ENCODE peak calls at places on chromosomes 6 and 20, in six cellular contexts. Q, I, N, B, F and D are unnamed samples.

GRCh38 chr6:12291785-12292604 is 1.8 kb downstream of the EDN1 start:
- DNase-seq in Q (peak; percentile 55), I (no peak), N (no peak), B (peak; percentile 52), F (peak; percentile 55), D (peak; percentile 29)

GRCh38 chr6:75098709-75099108 is 107.1 kb downstream of the COL12A1 start:
- DNase-seq in Q (peak; percentile 37), I (peak; percentile 86), N (peak; percentile 82), B (peak; percentile 43), F (peak; percentile 68), D (peak; percentile 89)

GRCh38 chr6:15017251-15017650 is 228.6 kb upstream of the JARID2 start:
- DNase-seq in Q (peak; percentile 14), I (no peak), N (no peak), B (no peak), F (peak; percentile 14), D (no peak)

GRCh38 chr20:56625837-56626236 is 3.3 kb upstream of the TFAP2C start:
- DNase-seq in Q (no peak), I (no peak), N (no peak), B (no peak), F (no peak), D (no peak)

GRCh38 chr6:43724914-43725642 is 37.5 kb upstream of the MRPS18A start:
- DNase-seq in Q (peak; percentile 66), I (peak; percentile 59), N (peak; percentile 90), B (peak; percentile 92), F (peak; percentile 90), D (no peak)

GRCh38 chr6:133184798-133185380 is 56.3 kb upstream of the EYA4 start:
- DNase-seq in Q (no peak), I (no peak), N (no peak), B (no peak), F (peak; percentile 34), D (no peak)

GRCh38 chr6:128367437-128367836 is 153.0 kb downstream of the PTPRK start:
- DNase-seq in Q (no peak), I (no peak), N (no peak), B (no peak), F (peak; percentile 26), D (no peak)

GRCh38 chr20:55067158-55067825 is 591.9 kb downstream of the DOK5 start:
- DNase-seq in Q (no peak), I (no peak), N (no peak), B (no peak), F (no peak), D (no peak)

GRCh38 chr6:5359413-5359812 is 98.1 kb downstream of the FARS2 start:
- DNase-seq in Q (peak; percentile 10), I (no peak), N (no peak), B (no peak), F (no peak), D (no peak)

GRCh38 chr20:16395366-16395765 is 177.9 kb downstream of the KIF16B start:
- DNase-seq in Q (no peak), I (no peak), N (no peak), B (no peak), F (no peak), D (no peak)

GRCh38 chr6:93721386-93722048 is 302.2 kb upstream of the EPHA7 start:
- DNase-seq in Q (no peak), I (no peak), N (no peak), B (no peak), F (no peak), D (no peak)

GRCh38 chr6:117072134-117072533 is 193.2 kb upstream of the VGLL2 start:
- DNase-seq in Q (peak; percentile 9), I (no peak), N (no peak), B (no peak), F (peak; percentile 37), D (no peak)

GRCh38 chr20:8043687-8044278 is 24.2 kb upstream of the TMX4 start:
- DNase-seq in Q (no peak), I (no peak), N (peak; percentile 68), B (peak; percentile 28), F (peak; percentile 70), D (peak; percentile 13)

GRCh38 chr20:40434122-40434521 is 254.9 kb downstream of the MAFB start:
- DNase-seq in Q (no peak), I (no peak), N (no peak), B (no peak), F (no peak), D (no peak)

GRCh38 chr6:44076016-44076365 is 51.3 kb downstream of the MRPL14 start:
- DNase-seq in Q (no peak), I (no peak), N (no peak), B (no peak), F (no peak), D (no peak)

GRCh38 chr20:40103420-40103819 is 585.6 kb downstream of the MAFB start:
- DNase-seq in Q (no peak), I (no peak), N (peak; percentile 17), B (no peak), F (no peak), D (no peak)

GRCh38 chr20:1825492-1825891 is 69.7 kb upstream of the SIRPA start:
- DNase-seq in Q (no peak), I (no peak), N (no peak), B (no peak), F (peak; percentile 71), D (no peak)

GRCh38 chr20:6231551-6231950 is 108.7 kb upstream of the FERMT1 start:
- DNase-seq in Q (no peak), I (no peak), N (no peak), B (no peak), F (peak; percentile 57), D (peak; percentile 2)

GRCh38 chr6:113089056-113089455 is 741.9 kb downstream of the RFPL4B start:
- DNase-seq in Q (no peak), I (no peak), N (no peak), B (no peak), F (no peak), D (no peak)

GRCh38 chr6:166490671-166491500 is 95.6 kb downstream of the RAMACL start:
- DNase-seq in Q (peak; percentile 4), I (no peak), N (no peak), B (peak; percentile 52), F (peak; percentile 33), D (no peak)

GRCh38 chr20:19115581-19115980 is 96.9 kb upstream of the SLC24A3 start:
- DNase-seq in Q (no peak), I (no peak), N (no peak), B (no peak), F (no peak), D (no peak)

GRCh38 chr6:13952101-13952500 is 27.3 kb downstream of the RNF182 start:
- DNase-seq in Q (no peak), I (no peak), N (no peak), B (no peak), F (no peak), D (no peak)

GRCh38 chr6:134420638-134421181 is 102.8 kb upstream of the SGK1 start:
- DNase-seq in Q (no peak), I (no peak), N (no peak), B (no peak), F (peak; percentile 89), D (peak; percentile 69)

GRCh38 chr20:63946986-63947637 is 9.1 kb downstream of the UCKL1 start:
- DNase-seq in Q (no peak), I (no peak), N (no peak), B (no peak), F (no peak), D (no peak)

GRCh38 chr6:155186052-155186658 is 77.7 kb upstream of the CLDN20 start:
- DNase-seq in Q (no peak), I (no peak), N (no peak), B (no peak), F (peak; percentile 10), D (no peak)

GRCh38 chr6:88636871-88637270 is 326.5 kb downstream of the RNGTT start:
- DNase-seq in Q (no peak), I (no peak), N (no peak), B (no peak), F (no peak), D (no peak)

GRCh38 chr6:88631830-88632229 is 331.6 kb downstream of the RNGTT start:
- DNase-seq in Q (no peak), I (no peak), N (no peak), B (no peak), F (no peak), D (no peak)

GRCh38 chr6:88633782-88634181 is 329.6 kb downstream of the RNGTT start:
- DNase-seq in Q (no peak), I (no peak), N (no peak), B (no peak), F (no peak), D (no peak)

GRCh38 chr6:88641178-88641903 is 322.1 kb downstream of the RNGTT start:
- DNase-seq in Q (no peak), I (no peak), N (no peak), B (no peak), F (no peak), D (no peak)

GRCh38 chr6:88637761-88638160 is 325.7 kb downstream of the RNGTT start:
- DNase-seq in Q (no peak), I (no peak), N (no peak), B (no peak), F (no peak), D (no peak)
- H3K4me3 ChIP-seq in Q (no peak overlapping the region), I (no peak overlapping the region), N (no peak overlapping the region), B (no peak overlapping the region), F (no peak overlapping the region), D (no peak overlapping the region)

DNA sequence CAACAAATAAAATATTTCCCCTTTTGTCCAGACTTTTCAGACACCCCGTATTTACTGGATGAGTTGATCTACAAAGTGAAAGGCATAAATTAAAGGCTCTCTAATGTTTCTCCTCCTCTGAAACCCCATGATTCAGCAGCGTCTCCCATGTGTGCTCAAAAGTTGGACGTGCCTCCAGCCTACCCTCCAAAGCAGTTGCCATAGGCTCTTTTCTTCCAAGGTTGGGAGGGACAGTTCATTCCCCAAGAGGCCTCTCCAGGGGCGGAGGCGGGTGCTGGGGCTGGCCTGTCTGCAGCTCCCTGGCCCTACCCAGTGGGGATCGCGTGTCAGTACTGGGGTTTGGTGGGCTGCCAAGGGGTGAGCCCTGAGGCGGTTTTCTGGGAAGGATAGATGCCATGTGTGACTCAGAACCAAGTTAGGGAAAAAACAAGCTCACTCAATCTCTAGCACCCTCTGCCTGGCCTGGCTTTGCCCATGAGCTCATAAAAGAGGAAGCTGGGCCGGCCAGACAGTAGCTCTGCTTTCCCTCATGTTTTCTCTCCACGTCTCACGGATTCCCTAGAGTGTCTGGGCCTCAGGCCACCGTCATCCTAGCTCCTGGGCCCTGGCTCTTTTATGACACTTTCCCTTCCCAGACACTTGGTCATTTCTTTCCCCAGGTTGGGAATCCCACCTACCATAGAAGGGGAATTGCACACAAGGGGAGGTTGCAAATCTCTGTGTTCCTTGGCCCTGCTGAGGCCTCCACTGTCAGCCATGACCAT is 8.0 kb upstream of the IER3 start:
- DNase-seq in Q (peak; percentile 57), I (peak; percentile 100), N (peak; percentile 82), B (peak; percentile 77), F (peak; percentile 99), D (peak; percentile 96)
- TF ChIP-seq CTCF in Q (no peak), I (peak; percentile 25), N (no peak), B (no peak), F (peak; percentile 25), D (peak; percentile 26)

GRCh38 chr6:7431594-7432390 is 42.2 kb downstream of the RIOK1 start:
- DNase-seq in Q (no peak), I (no peak), N (no peak), B (no peak), F (no peak), D (no peak)
- H3K4me3 ChIP-seq in Q (no peak overlapping the region), I (no peak overlapping the region), N (no peak overlapping the region), B (no peak overlapping the region), F (peak overlapping the region; percentile 13), D (no peak overlapping the region)

DNA sequence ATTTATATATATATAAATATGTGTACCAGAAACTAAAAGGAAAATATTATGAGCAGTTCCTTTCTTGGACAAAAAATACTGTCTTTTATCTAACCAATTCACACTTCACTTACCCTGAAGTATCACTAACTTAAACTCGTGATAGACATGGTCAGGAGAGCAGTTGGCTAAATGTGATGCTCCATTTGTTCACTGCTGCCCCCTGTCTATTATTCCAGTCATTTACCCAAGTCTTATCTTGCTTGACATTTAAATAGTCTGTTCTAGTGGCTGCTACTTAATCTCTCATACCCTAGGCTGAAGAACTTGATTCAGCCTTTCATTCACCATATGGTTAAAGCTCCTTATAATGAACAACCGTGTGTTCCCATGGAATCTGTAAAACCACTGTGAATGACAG is 789.6 kb upstream of the EYS start:
- DNase-seq in Q (no peak), I (no peak), N (no peak), B (no peak), F (peak; percentile 1), D (no peak)
- TF ChIP-seq CTCF in Q (no peak), I (no peak), N (no peak), B (no peak), F (no peak), D (peak; percentile 24)